ENCODE peak calls at places on chromosomes 2 and 18, in six cellular contexts. N, Y, M, B, A and H are unnamed samples.

GRCh38 chr2:128311755-128312341 is 6.8 kb downstream of the HS6ST1 start:
- DNase-seq in M (no peak), Y (no peak), B (peak), N (no peak), A (no peak), H (peak)

GRCh38 chr2:224869601-224870000 is 153.4 kb upstream of the CCDC195 start:
- DNase-seq in Y (no peak), M (no peak), A (no peak), B (no peak), N (no peak), H (no peak)

GRCh38 chr2:54084600-54084999 is 30.8 kb upstream of the ACYP2 start:
- DNase-seq in Y (no peak), N (no peak), A (no peak), B (no peak), M (no peak), H (no peak)

GRCh38 chr2:121365061-121365460 is 80.1 kb upstream of the TFCP2L1 start:
- DNase-seq in M (no peak), Y (no peak), A (no peak), B (no peak), N (no peak), H (no peak)

GRCh38 chr18:33201509-33201926 is 239.0 kb downstream of the CCDC178 start:
- DNase-seq in B (peak), A (no peak), M (peak), Y (no peak), N (peak), H (no peak)

GRCh38 chr18:55116855-55117254 is 157.6 kb upstream of the CCDC68 start:
- DNase-seq in Y (no peak), A (no peak), N (no peak), M (no peak), B (no peak), H (no peak)

GRCh38 chr2:120395686-120396518 is 50.0 kb downstream of the INHBB start:
- DNase-seq in N (no peak), M (peak), B (peak), Y (no peak), A (no peak), H (no peak)

GRCh38 chr2:207143474-207144190 is 22.1 kb downstream of the KLF7 start:
- DNase-seq in M (no peak), N (no peak), A (no peak), Y (no peak), B (peak), H (no peak)

GRCh38 chr2:66440011-66440542 is 5.2 kb downstream of the MEIS1 start:
- DNase-seq in M (no peak), B (no peak), N (no peak), A (no peak), Y (no peak), H (no peak)

GRCh38 chr2:12819098-12819465 is 102.3 kb downstream of the TRIB2 start:
- DNase-seq in N (no peak), A (no peak), B (no peak), M (no peak), Y (no peak), H (no peak)

GRCh38 chr18:10449396-10449795 is 5.0 kb upstream of the APCDD1 start:
- DNase-seq in M (no peak), Y (no peak), A (no peak), B (no peak), N (no peak), H (no peak)

GRCh38 chr18:39591647-39592046 is 2026.0 kb upstream of the CELF4 start:
- DNase-seq in Y (no peak), N (no peak), A (no peak), B (no peak), M (no peak), H (no peak)

GRCh38 chr2:20514596-20515269 is 67.9 kb downstream of the RHOB start:
- DNase-seq in N (no peak), M (no peak), Y (no peak), B (no peak), A (no peak), H (no peak)

GRCh38 chr2:232420463-232421188 is 14.0 kb downstream of the ALPG start:
- DNase-seq in A (no peak), M (peak), N (no peak), Y (peak), B (peak), H (no peak)

GRCh38 chr2:202278944-202279343 is 13.4 kb downstream of the NOP58 start:
- DNase-seq in Y (no peak), M (peak), A (no peak), N (peak), B (no peak), H (no peak)

GRCh38 chr2:174595904-174596397 is 1.7 kb downstream of the WIPF1 start:
- DNase-seq in N (no peak), M (no peak), Y (no peak), A (no peak), B (no peak), H (no peak)

GRCh38 chr2:9099341-9099751 is 95.9 kb upstream of the MBOAT2 start:
- DNase-seq in M (peak), Y (peak), B (no peak), N (no peak), A (peak), H (peak)

GRCh38 chr2:79138385-79138784 is 18.1 kb downstream of the REG1A start:
- DNase-seq in Y (no peak), N (no peak), A (no peak), M (no peak), B (no peak), H (no peak)

GRCh38 chr18:9869713-9870430 is 15.9 kb upstream of the TXNDC2 start:
- DNase-seq in B (no peak), N (peak), Y (peak), A (peak), M (peak), H (peak)

GRCh38 chr2:19158899-19159298 is 199.5 kb downstream of the OSR1 start:
- DNase-seq in A (no peak), M (peak), B (no peak), Y (no peak), N (no peak), H (no peak)

GRCh38 chr2:86491088-86491487 is 49.9 kb downstream of the KDM3A start:
- DNase-seq in A (no peak), M (no peak), N (no peak), B (no peak), Y (no peak), H (no peak)

GRCh38 chr2:45643543-45644542 is 7.6 kb upstream of the PRKCE start:
- DNase-seq in N (peak), M (peak), Y (peak), B (peak), A (no peak), H (peak)

GRCh38 chr2:43225788-43226557 is 433 bp downstream of the ZFP36L2 start:
- DNase-seq in M (peak), B (peak), N (peak), Y (no peak), A (no peak), H (peak)

GRCh38 chr2:83594261-83594660 is 864.8 kb downstream of the SUCLG1 start:
- DNase-seq in B (no peak), A (no peak), M (no peak), N (no peak), Y (no peak), H (no peak)

GRCh38 chr2:235665656-235666239 is 171.9 kb downstream of the AGAP1 start:
- DNase-seq in Y (no peak), A (no peak), N (no peak), B (no peak), M (no peak), H (no peak)

GRCh38 chr2:36965196-36965595 is 1.1 kb downstream of the STRN start:
- DNase-seq in N (no peak), A (no peak), B (no peak), Y (no peak), M (no peak), H (no peak)

GRCh38 chr2:165857881-165858280 is 63.8 kb upstream of the GALNT3 start:
- DNase-seq in Y (no peak), B (no peak), N (no peak), A (no peak), M (no peak), H (no peak)
- TF ChIP-seq TAF1 in Y (no peak), B (no peak), N (no peak), A (no peak), M (no peak), H (no peak)

GRCh38 chr2:25279091-25279651 is 62.6 kb downstream of the DNMT3A start:
- DNase-seq in B (no peak), A (peak), N (no peak), Y (peak), M (no peak), H (peak)
- TF ChIP-seq POLR2A in B (no peak), A (peak), N (no peak), Y (peak), M (no peak), H (peak)

GRCh38 chr2:10547011-10547410 is 98.9 kb upstream of the ODC1 start:
- DNase-seq in A (no peak), M (no peak), N (no peak), Y (no peak), B (no peak), H (no peak)
- TF ChIP-seq TAF1 in A (no peak), M (no peak), N (no peak), Y (no peak), B (no peak), H (no peak)

GRCh38 chr2:110206056-110206455 is 1.2 kb upstream of the NPHP1 start:
- DNase-seq in M (no peak), N (peak), B (no peak), Y (no peak), A (no peak), H (no peak)

GRCh38 chr2:110204408-110205385 is at the start of gene NPHP1:
- DNase-seq in B (peak), N (peak), Y (peak), M (peak), A (peak), H (peak)
- TF ChIP-seq POLR2A in B (peak), N (peak), Y (peak), M (peak), A (peak), H (peak)

GRCh38 chr18:78031589-78031988 is 781.9 kb downstream of the GALR1 start:
- DNase-seq in A (no peak), Y (no peak), N (no peak), B (no peak), M (no peak), H (no peak)
- TF ChIP-seq TAF1 in A (no peak), Y (no peak), N (no peak), B (no peak), M (no peak), H (no peak)

DNA sequence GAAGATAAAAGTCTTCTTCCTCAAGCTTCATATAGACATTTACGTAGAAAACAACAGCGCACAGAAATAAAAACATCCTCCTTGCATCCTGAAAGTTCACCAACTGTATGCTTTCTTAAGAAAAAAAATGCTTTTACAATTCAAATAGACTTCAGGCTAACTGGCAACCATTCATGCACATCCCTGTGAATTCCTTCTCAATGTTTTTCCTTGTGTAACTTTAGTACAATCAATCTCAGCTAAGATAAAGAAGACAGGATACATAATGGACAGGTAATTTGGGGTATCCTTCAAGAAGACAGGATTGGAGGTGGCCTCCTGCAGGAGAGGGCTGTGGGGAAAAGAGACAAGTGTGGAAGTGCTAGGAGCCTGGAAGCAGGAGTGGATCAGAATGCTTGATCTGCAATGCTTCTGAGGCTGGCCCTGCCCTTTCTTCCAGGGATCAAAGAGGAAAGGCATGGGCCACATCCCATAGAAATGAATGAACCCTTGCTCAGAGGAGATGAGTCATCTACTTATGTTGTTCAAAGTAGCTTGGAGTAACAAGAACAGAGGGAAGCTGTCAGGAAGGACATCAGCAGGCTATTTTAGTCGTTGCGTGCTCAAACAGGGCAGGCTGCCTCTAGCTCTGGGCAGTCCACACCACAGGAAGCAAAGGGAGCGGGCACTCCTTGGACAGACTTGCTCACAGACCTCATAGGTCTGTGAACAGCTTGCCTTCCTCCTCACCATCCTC is 126.6 kb downstream of the TMEM131 start:
- DNase-seq in A (no peak), B (no peak), Y (no peak), N (peak), M (peak), H (no peak)
- TF ChIP-seq POLR2A in A (no peak), B (no peak), Y (no peak), N (no peak), M (no peak), H (no peak)

DNA sequence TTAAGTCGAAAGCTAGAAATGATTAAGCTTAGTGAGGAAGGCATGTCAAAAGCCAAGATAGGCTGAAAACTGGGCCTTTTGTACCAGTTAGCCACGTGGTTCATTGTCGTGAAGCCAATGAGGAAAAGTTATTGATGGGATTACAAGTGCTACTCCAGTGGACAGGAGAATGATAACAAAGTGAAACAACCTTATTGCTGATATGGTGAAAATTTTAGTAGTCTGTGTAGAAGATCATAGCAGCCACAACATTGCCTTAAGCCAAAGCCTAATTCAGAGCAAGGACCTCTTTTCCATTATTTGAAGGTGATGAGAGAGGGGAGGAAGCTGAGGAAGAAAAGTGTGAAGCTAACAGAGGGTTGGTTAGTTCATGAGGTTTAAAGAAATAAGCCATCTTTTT is 24.1 kb upstream of the RAMP1 start:
- DNase-seq in M (no peak), N (no peak), A (no peak), Y (no peak), B (no peak), H (no peak)
- TF ChIP-seq TAF1 in M (no peak), N (no peak), A (no peak), Y (no peak), B (no peak), H (no peak)